ENCODE peak calls at places on chromosome 18, in five cellular contexts. A is endothelial cell of umbilical vein, S is GM23338, Q is hepatocyte, V is MM.1S. I is an unnamed sample.

GRCh38 chr18:59055345-59056032 is 84.2 kb upstream of the SEC11C start:
- DNase-seq in A (no peak), S (peak; percentile 76), Q (no peak), V (no peak), I (no peak)

GRCh38 chr18:46497129-46497528 is 159.9 kb downstream of the LOXHD1 start:
- DNase-seq in A (no peak), S (peak; percentile 78), Q (peak; percentile 71), V (peak; percentile 60), I (peak; percentile 26)

GRCh38 chr18:58034370-58034769 is 9.7 kb upstream of the NEDD4L start:
- DNase-seq in A (no peak), S (no peak), Q (no peak), V (no peak), I (no peak)

GRCh38 chr18:5556317-5556974 is 12.6 kb upstream of the EPB41L3 start:
- DNase-seq in A (no peak), S (no peak), Q (no peak), V (no peak), I (no peak)

GRCh38 chr18:11047156-11047555 is 102.2 kb downstream of the PIEZO2 start:
- DNase-seq in A (no peak), S (no peak), Q (peak; percentile 23), V (no peak), I (no peak)

GRCh38 chr18:34807106-34807796 is 97.2 kb downstream of the DTNA start:
- DNase-seq in A (no peak), S (peak; percentile 65), Q (no peak), V (no peak), I (peak; percentile 86)

GRCh38 chr18:26617151-26617554 is 68.8 kb upstream of the KCTD1 start:
- DNase-seq in A (no peak), S (no peak), Q (peak; percentile 71), V (no peak), I (peak; percentile 93)

GRCh38 chr18:52992041-52992440 is 652.0 kb downstream of the DCC start:
- DNase-seq in A (no peak), S (peak; percentile 80), Q (peak; percentile 4), V (no peak), I (no peak)

GRCh38 chr18:50627594-50628542 is 68.0 kb downstream of the MAPK4 start:
- DNase-seq in A (no peak), S (no peak), Q (no peak), V (no peak), I (peak; percentile 66)

GRCh38 chr18:78183815-78184214 is 795.8 kb upstream of the SALL3 start:
- DNase-seq in A (no peak), S (no peak), Q (no peak), V (no peak), I (no peak)

GRCh38 chr18:58631301-58631700 is 2.4 kb upstream of the ALPK2 start:
- DNase-seq in A (no peak), S (no peak), Q (no peak), V (no peak), I (no peak)

GRCh38 chr18:5628512-5629255 is 84.9 kb upstream of the EPB41L3 start:
- DNase-seq in A (peak; percentile 25), S (peak; percentile 63), Q (peak; percentile 70), V (peak; percentile 29), I (peak; percentile 5)

GRCh38 chr18:2197945-2198344 is 373.4 kb downstream of the METTL4 start:
- DNase-seq in A (peak; percentile 17), S (no peak), Q (no peak), V (no peak), I (no peak)

GRCh38 chr18:48605408-48605845 is 66.6 kb downstream of the CTIF start:
- DNase-seq in A (peak; percentile 48), S (peak; percentile 87), Q (peak; percentile 33), V (no peak), I (no peak)

GRCh38 chr18:22466608-22467390 is 49.1 kb upstream of the CTAGE1 start:
- DNase-seq in A (peak; percentile 42), S (no peak), Q (peak; percentile 69), V (no peak), I (peak; percentile 93)

GRCh38 chr18:27824841-27825720 is 351.8 kb downstream of the CDH2 start:
- DNase-seq in A (no peak), S (peak; percentile 17), Q (no peak), V (no peak), I (no peak)

GRCh38 chr18:75264195-75264594 is 53.6 kb downstream of the TSHZ1 start:
- DNase-seq in A (no peak), S (no peak), Q (no peak), V (no peak), I (no peak)

GRCh38 chr18:75268206-75268605 is 57.6 kb downstream of the TSHZ1 start:
- DNase-seq in A (no peak), S (no peak), Q (no peak), V (no peak), I (no peak)

GRCh38 chr18:75265872-75266271 is 55.3 kb downstream of the TSHZ1 start:
- DNase-seq in A (no peak), S (no peak), Q (no peak), V (no peak), I (no peak)

GRCh38 chr18:75267643-75268184 is 57.1 kb downstream of the TSHZ1 start:
- DNase-seq in A (peak; percentile 83), S (no peak), Q (no peak), V (no peak), I (no peak)

DNA sequence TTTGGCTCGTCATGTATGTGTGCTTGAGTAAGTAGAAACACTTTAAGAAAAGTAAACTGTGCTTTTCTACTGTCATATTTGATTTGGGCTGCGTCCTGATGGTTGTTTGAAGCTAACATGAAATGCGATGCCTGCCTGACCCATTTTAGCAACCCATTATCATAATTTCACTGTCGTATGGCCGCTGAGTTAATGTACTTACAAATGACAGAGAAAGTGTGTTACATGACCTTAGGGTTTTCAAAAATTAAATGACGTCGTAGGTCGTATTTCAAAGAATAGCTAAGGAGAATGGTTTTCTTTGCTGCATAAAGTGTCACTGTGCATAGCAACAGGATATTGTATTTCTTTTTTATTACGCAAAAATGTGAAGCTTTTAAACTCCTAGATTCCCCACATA is 54.7 kb downstream of the TSHZ1 start:
- DNase-seq in A (no peak), S (no peak), Q (no peak), V (no peak), I (no peak)
- H3K4me2 ChIP-seq in A (peak overlapping the region; percentile 25), S (no peak overlapping the region), Q (peak overlapping the region; percentile 52), V (no peak overlapping the region), I (no peak overlapping the region)

GRCh38 chr18:9604348-9604747 is 10.0 kb downstream of the PPP4R1 start:
- DNase-seq in A (no peak), S (no peak), Q (no peak), V (no peak), I (no peak)

GRCh38 chr18:9608728-9609127 is 5.6 kb downstream of the PPP4R1 start:
- DNase-seq in A (no peak), S (no peak), Q (no peak), V (no peak), I (no peak)

GRCh38 chr18:9606039-9606438 is 8.3 kb downstream of the PPP4R1 start:
- DNase-seq in A (no peak), S (no peak), Q (no peak), V (no peak), I (no peak)

GRCh38 chr18:9609190-9609589 is 5.2 kb downstream of the PPP4R1 start:
- DNase-seq in A (no peak), S (no peak), Q (no peak), V (no peak), I (peak; percentile 25)

DNA sequence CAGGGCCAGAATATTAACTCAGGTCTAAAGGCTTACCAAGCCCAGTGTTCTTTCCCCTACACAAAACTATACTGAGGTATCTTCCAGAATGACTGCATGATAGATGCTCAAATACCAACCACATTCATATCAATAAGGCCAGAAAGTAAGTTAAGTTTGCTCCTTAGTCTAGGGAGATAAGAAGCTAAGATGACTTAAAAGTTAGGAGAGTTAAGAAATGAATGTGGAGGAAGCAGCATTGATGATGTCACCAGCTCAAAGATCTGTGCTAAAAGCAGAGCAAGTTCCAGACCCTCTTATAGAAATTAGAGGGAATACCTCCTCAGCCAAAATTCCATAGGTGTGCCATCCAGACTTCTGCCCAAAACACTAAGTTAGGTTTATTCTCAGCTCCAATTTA is 6.1 kb downstream of the PPP4R1 start:
- DNase-seq in A (no peak), S (no peak), Q (no peak), V (no peak), I (no peak)
- H3K4me1 ChIP-seq in A (peaks cover 29% of the 10 kb centered on the region), S (peaks cover 22% of the 10 kb centered on the region), Q (peaks cover 18% of the 10 kb centered on the region), V (peaks cover 8% of the 10 kb centered on the region), I (peaks cover 35% of the 10 kb centered on the region)

GRCh38 chr18:33052886-33053285 is 280.1 kb upstream of the KLHL14 start:
- DNase-seq in A (no peak), S (no peak), Q (no peak), V (no peak), I (no peak)
- H3K27ac ChIP-seq in A (no peak overlapping the region), S (no peak overlapping the region), Q (no peak overlapping the region), V (no peak overlapping the region), I (no peak overlapping the region)

GRCh38 chr18:7958897-7959146 is 391.7 kb downstream of the PTPRM start:
- DNase-seq in A (no peak), S (no peak), Q (no peak), V (peak; percentile 33), I (no peak)
- H3K4me2 ChIP-seq in A (peak overlapping the region; percentile 94), S (no peak overlapping the region), Q (no peak overlapping the region), V (peak overlapping the region; percentile 71), I (no peak overlapping the region)

I was measured in mammary epithelial cell.